ENCODE peak calls at places on chromosomes 2 and 18, in four cellular contexts. V, K, B and R are unnamed samples.

GRCh38 chr18:74407888-74408287 is 49.2 kb downstream of the DIPK1C start:
- DNase-seq in V (no peak), K (no peak), B (no peak), R (no peak)

GRCh38 chr2:157182834-157183396 is 74.6 kb upstream of the GALNT5 start:
- DNase-seq in V (no peak), K (no peak), B (no peak), R (no peak)

GRCh38 chr2:112626604-112627059 is 19.1 kb upstream of the SLC20A1 start:
- DNase-seq in V (peak; percentile 63), K (peak; percentile 62), B (peak; percentile 60), R (peak; percentile 28)

GRCh38 chr2:207256476-207257207 is 90.9 kb upstream of the KLF7 start:
- DNase-seq in V (no peak), K (no peak), B (no peak), R (no peak)

GRCh38 chr2:237256845-237257244 is 157.1 kb downstream of the COL6A3 start:
- DNase-seq in V (no peak), K (no peak), B (no peak), R (no peak)

GRCh38 chr2:60867848-60868247 is 13.5 kb upstream of the REL start:
- DNase-seq in V (peak; percentile 65), K (no peak), B (no peak), R (peak; percentile 18)

GRCh38 chr2:101516833-101517690 is 42.1 kb upstream of the RFX8 start:
- DNase-seq in V (peak; percentile 17), K (no peak), B (no peak), R (no peak)

GRCh38 chr2:236254674-236255073 is 9.5 kb downstream of the ASB18 start:
- DNase-seq in V (no peak), K (no peak), B (no peak), R (no peak)

GRCh38 chr2:157404363-157404762 is 39.5 kb downstream of the CYTIP start:
- DNase-seq in V (peak; percentile 85), K (no peak), B (no peak), R (peak; percentile 65)

GRCh38 chr18:61832858-61833257 is 59.9 kb downstream of the RNF152 start:
- DNase-seq in V (no peak), K (no peak), B (no peak), R (no peak)

GRCh38 chr18:12006488-12006840 is 25.2 kb downstream of the IMPA2 start:
- DNase-seq in V (no peak), K (no peak), B (no peak), R (no peak)

GRCh38 chr2:11810237-11810977 is 64.0 kb downstream of the LPIN1 start:
- DNase-seq in V (no peak), K (no peak), B (no peak), R (no peak)

GRCh38 chr18:3061581-3062416 is 48.9 kb upstream of the LPIN2 start:
- DNase-seq in V (peak; percentile 54), K (no peak), B (no peak), R (peak; percentile 20)

GRCh38 chr2:147829106-147829505 is 15.7 kb upstream of the ACVR2A start:
- DNase-seq in V (no peak), K (no peak), B (no peak), R (no peak)

GRCh38 chr18:77116201-77117080 is 16.1 kb downstream of the MBP start:
- DNase-seq in V (no peak), K (no peak), B (no peak), R (no peak)

DNA sequence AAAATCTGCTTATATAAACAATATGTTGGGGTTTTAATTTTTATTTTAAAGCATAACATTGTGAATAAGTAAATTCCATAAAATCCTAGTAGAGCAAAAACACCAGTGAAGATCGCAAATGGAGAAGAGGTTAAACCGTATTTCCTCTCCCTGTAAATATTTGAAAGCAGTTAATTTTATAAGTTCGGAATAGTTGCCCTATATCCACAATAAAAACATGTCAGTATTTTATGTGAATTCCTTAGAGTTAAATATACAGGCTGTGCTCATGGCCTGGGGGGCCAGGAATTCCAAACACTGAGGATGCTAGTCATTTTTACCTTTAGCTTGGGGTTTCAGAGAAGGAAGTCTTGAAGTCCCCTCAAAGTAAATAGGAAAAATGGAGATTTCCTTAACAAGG is 135.0 kb downstream of the FIGN start:
- DNase-seq in V (no peak), K (no peak), B (no peak), R (no peak)
- H3K27ac ChIP-seq in V (no peak overlapping the region), K (no peak overlapping the region), B (no peak overlapping the region), R (no peak overlapping the region)

DNA sequence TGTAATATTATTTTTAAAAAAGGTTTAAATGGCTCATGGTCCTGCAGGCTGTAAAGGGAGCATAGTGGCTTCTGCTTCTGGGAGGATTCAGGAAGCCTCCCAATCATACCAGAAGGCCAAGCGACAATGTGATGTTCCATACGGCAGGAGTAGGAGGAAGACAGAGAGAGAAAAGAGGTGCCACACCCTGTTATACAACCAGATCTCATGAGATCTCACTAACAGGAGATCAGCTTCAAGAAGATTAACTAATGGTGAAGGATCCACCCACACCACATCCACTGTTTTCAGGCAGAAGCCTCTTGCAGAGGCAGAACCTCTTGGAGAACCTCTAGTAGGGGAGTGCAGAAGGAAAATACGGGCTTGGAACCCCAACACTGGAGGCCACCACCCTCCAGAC is 103.9 kb upstream of the TEKT4 start:
- DNase-seq in V (no peak), K (no peak), B (no peak), R (no peak)
- H3K9me3 ChIP-seq in V (no peaks in the 10 kb centered on the region), K (no peaks in the 10 kb centered on the region), B (no peaks in the 10 kb centered on the region), R (no peaks in the 10 kb centered on the region)

DNA sequence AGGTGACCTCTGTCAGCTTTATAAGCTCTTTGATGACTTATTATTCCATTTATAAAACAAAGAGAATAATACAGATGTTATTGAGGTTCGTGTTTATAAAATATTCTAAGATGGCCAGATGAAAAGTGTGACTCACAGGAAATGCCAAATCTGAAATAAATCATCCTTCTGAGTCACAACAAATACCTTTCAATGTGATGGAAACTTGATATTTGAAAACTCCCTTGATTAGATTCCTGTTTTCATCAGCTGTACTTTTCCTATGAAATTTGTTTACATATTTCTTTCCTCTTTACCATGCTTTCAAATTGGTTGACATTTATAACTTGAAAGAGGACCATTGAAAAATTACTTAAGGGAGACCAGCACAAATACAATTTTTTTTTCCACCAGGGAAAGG is 30.6 kb upstream of the PPP1R1C start:
- DNase-seq in V (no peak), K (no peak), B (no peak), R (no peak)
- H3K27ac ChIP-seq in V (no peak overlapping the region), K (no peak overlapping the region), B (no peak overlapping the region), R (no peak overlapping the region)

GRCh38 chr2:171630812-171631626 is 56.2 kb upstream of the DYNC1I2 start:
- DNase-seq in V (no peak), K (no peak), B (no peak), R (no peak)
- H3K9me3 ChIP-seq in V (no peaks in the 10 kb centered on the region), K (peaks cover 30% of the 10 kb centered on the region), B (peaks cover 11% of the 10 kb centered on the region), R (no peaks in the 10 kb centered on the region)

GRCh38 chr2:63587814-63588384 is 378 bp downstream of the WDPCP start:
- DNase-seq in V (no peak), K (no peak), B (no peak), R (no peak)

GRCh38 chr2:63591566-63592175 is 2.9 kb downstream of the MDH1 start:
- DNase-seq in V (no peak), K (no peak), B (no peak), R (no peak)

GRCh38 chr2:63588385-63589147 is at the start of the genes MDH1 and WDPCP:
- DNase-seq in V (peak; percentile 97), K (peak; percentile 95), B (peak; percentile 95), R (peak; percentile 96)

GRCh38 chr2:63590621-63591408 is 2.1 kb downstream of the MDH1 start:
- DNase-seq in V (no peak), K (no peak), B (peak; percentile 29), R (no peak)

GRCh38 chr2:63589148-63589972 is 597 bp downstream of the MDH1 start:
- DNase-seq in V (no peak), K (no peak), B (no peak), R (no peak)
- H3K27ac ChIP-seq in V (peak overlapping the region; percentile 82), K (peak overlapping the region; percentile 91), B (peak overlapping the region; percentile 92), R (peak overlapping the region; percentile 84)